ENCODE peak calls at places on chromosomes 2 and 18, in five cellular contexts. Q, N, M, X and U are unnamed samples.

GRCh38 chr2:160703648-160704585 is 210.3 kb upstream of the RBMS1 start:
- DNase-seq in Q (peak; percentile 75), N (no peak), X (no peak), M (no peak), U (no peak)

GRCh38 chr2:43027103-43027482 is 199.3 kb downstream of the ZFP36L2 start:
- DNase-seq in Q (no peak), M (no peak), N (no peak), X (no peak), U (no peak)

GRCh38 chr18:8301427-8302172 is 307.6 kb upstream of the RAB12 start:
- DNase-seq in X (no peak), N (no peak), Q (no peak), M (no peak), U (no peak)

GRCh38 chr2:229154381-229154780 is 116.7 kb downstream of the PID1 start:
- DNase-seq in N (peak; percentile 22), X (peak; percentile 24), Q (no peak), M (no peak), U (no peak)

GRCh38 chr2:86300496-86300895 is 36.9 kb downstream of the REEP1 start:
- DNase-seq in Q (no peak), M (no peak), X (no peak), N (no peak), U (no peak)

GRCh38 chr18:5052491-5052890 is 144.6 kb downstream of the AKAIN1 start:
- DNase-seq in M (no peak), Q (no peak), X (no peak), N (peak; percentile 23), U (peak; percentile 1)

GRCh38 chr2:28717339-28717758 is 34.3 kb upstream of the PPP1CB start:
- DNase-seq in M (peak; percentile 48), N (peak; percentile 86), Q (no peak), X (peak; percentile 97), U (peak; percentile 90)

GRCh38 chr2:44351676-44352075 is 9.6 kb downstream of the PREPL start:
- DNase-seq in N (peak; percentile 15), X (peak; percentile 68), M (no peak), Q (no peak), U (no peak)

GRCh38 chr2:191171708-191172355 is 21.0 kb upstream of the STAT4 start:
- DNase-seq in X (peak; percentile 95), N (peak; percentile 97), M (no peak), Q (no peak), U (peak; percentile 98)

GRCh38 chr2:49154891-49155290 is 576 bp upstream of the FSHR start:
- DNase-seq in Q (no peak), M (no peak), X (no peak), N (no peak), U (no peak)

GRCh38 chr2:69993708-69994107 is 32.3 kb upstream of the ASPRV1 start:
- DNase-seq in Q (no peak), N (no peak), M (no peak), X (no peak), U (no peak)

GRCh38 chr2:3349211-3349693 is 28.4 kb downstream of the EIPR1 start:
- DNase-seq in M (no peak), Q (no peak), X (peak; percentile 10), N (peak; percentile 63), U (peak; percentile 50)

GRCh38 chr18:34117319-34117718 is 107.4 kb downstream of the NOL4 start:
- DNase-seq in N (no peak), M (no peak), X (no peak), Q (no peak), U (no peak)

GRCh38 chr2:231711677-231712461 is 3.5 kb downstream of the PTMA start:
- DNase-seq in N (no peak), Q (no peak), X (no peak), M (no peak), U (no peak)

GRCh38 chr18:59861963-59862819 is 37.6 kb upstream of the PMAIP1 start:
- DNase-seq in Q (no peak), N (no peak), M (no peak), X (no peak), U (peak; percentile 90)

GRCh38 chr2:159904127-159904564 is 106.1 kb upstream of the CD302 start:
- DNase-seq in M (no peak), X (no peak), Q (no peak), N (peak; percentile 35), U (no peak)

GRCh38 chr2:8684421-8684884 is 2.6 kb downstream of the ID2 start:
- DNase-seq in N (peak; percentile 76), Q (no peak), M (peak; percentile 26), X (peak; percentile 60), U (peak; percentile 21)

GRCh38 chr18:48336332-48336731 is 72.9 kb downstream of the ZBTB7C start:
- DNase-seq in N (peak; percentile 48), M (no peak), X (peak; percentile 8), Q (no peak), U (peak; percentile 42)

GRCh38 chr18:77512152-77512551 is 262.5 kb downstream of the GALR1 start:
- DNase-seq in X (no peak), M (no peak), N (no peak), Q (no peak), U (no peak)

GRCh38 chr2:43220982-43221659 is 5.3 kb downstream of the ZFP36L2 start:
- DNase-seq in M (peak; percentile 86), X (peak; percentile 93), Q (no peak), N (peak; percentile 72), U (peak; percentile 61)

GRCh38 chr18:69974365-69974764 is 26.7 kb upstream of the CD226 start:
- DNase-seq in M (no peak), Q (no peak), N (peak; percentile 74), X (peak; percentile 34), U (peak; percentile 67)

GRCh38 chr2:96095116-96095636 is 21.2 kb downstream of the ADRA2B start:
- DNase-seq in X (no peak), Q (no peak), M (no peak), N (no peak), U (no peak)

GRCh38 chr2:134549104-134549503 is 169.7 kb downstream of the TMEM163 start:
- DNase-seq in X (peak; percentile 56), M (peak; percentile 20), N (peak; percentile 75), Q (no peak), U (peak; percentile 71)

GRCh38 chr2:44120428-44120827 is 48.2 kb upstream of the PPM1B start:
- DNase-seq in X (peak; percentile 84), Q (no peak), M (no peak), N (peak; percentile 95), U (peak; percentile 75)

GRCh38 chr2:65939687-65940086 is 495.2 kb upstream of the MEIS1 start:
- DNase-seq in M (no peak), Q (no peak), N (no peak), X (no peak), U (peak; percentile 37)

GRCh38 chr18:11887305-11888262 is 20.5 kb downstream of the MPPE1 start:
- DNase-seq in M (no peak), N (no peak), Q (no peak), X (no peak), U (no peak)

GRCh38 chr2:50840346-50841124 is 191.4 kb downstream of the NRXN1 start:
- DNase-seq in Q (no peak), N (no peak), M (no peak), X (no peak), U (peak; percentile 13)

GRCh38 chr2:98911376-98912154 is 24.5 kb downstream of the CRACDL start:
- DNase-seq in Q (no peak), N (peak; percentile 37), X (peak; percentile 46), M (no peak), U (peak; percentile 60)

GRCh38 chr2:240437861-240438809 is 2.7 kb downstream of the GPC1 start:
- DNase-seq in Q (no peak), X (peak; percentile 60), M (peak; percentile 72), N (peak; percentile 78), U (peak; percentile 71)
- H3K4me3 ChIP-seq in Q (no peak overlapping the region), X (peak overlapping the region; percentile 63), M (no peak overlapping the region), N (no peak overlapping the region), U (peak overlapping the region; percentile 80)

GRCh38 chr18:35242426-35242825 is 1.6 kb downstream of the ZNF397 start:
- DNase-seq in N (no peak), Q (no peak), X (peak; percentile 16), M (no peak), U (no peak)
- H3K4me3 ChIP-seq in N (peak overlapping the region; percentile 97), Q (no peak overlapping the region), X (no peak overlapping the region), M (no peak overlapping the region), U (no peak overlapping the region)

DNA sequence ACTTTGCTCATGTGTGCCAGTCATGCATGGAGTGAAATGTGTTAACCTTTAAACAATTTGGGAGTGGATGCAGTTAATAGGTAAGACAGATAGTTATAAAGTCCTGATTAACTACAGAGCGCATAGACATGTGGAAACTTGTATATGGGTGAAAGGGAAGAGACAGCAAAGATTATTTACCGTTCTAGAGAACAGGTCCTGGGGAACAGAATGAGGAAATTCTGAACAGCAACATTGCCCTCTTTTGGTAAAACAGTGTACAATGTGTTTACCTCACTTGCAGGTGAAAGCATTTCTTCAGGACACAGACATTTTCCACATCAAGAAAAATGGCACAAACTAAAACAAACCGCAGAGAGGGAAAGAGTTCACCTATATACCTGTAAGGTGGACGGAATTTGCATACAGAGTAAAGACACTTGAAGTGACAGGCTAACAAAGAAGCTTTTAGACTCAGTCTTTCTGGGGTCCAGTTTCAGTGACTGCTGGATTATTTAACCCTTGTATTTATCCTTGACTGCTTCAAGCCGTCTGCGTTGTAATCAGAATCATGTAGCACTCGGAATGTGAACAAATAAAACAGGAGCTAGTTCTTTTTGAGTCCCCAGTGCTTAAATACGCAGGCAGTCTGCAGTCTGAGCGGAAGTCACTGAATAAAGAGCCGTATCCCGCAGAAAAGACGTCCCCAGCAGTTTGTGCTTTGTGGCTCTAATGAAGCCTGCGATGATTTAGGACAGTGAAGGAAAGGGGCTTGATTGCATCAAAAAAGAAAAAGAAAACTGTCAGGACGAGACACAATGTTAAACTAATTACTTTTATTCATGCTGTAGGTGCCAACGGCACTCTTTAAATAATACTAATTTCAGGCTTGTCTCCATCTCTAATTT is 364.8 kb upstream of the GALNT5 start:
- DNase-seq in Q (peak; percentile 57), X (peak; percentile 79), M (no peak), N (peak; percentile 49), U (peak; percentile 95)
- H3K4me3 ChIP-seq in Q (no peak overlapping the region), X (peak overlapping the region; percentile 45), M (peak overlapping the region; percentile 6), N (peak overlapping the region; percentile 71), U (peak overlapping the region; percentile 39)

DNA sequence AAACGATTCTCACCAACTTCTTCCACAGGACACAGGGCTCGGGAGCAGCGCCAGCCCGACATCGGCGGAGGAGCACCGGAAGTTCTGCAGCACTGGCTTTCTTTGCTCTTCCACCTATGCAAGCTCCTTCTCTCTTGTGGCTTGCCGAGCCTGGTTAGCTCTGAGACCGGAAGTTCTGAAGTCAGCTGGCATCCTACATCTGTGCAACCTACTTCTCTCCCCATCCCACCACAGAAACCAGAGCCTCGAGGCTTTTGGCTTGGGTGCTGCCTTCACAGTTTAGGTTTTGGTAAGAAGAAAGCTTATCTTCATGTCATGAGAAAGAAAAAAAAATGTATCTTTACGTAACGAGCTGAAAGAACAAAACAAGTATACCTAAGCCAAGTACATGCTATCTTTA is 111.7 kb downstream of the ANKRD44 start:
- DNase-seq in Q (no peak), X (peak; percentile 51), M (peak; percentile 36), N (no peak), U (no peak)
- H3K4me3 ChIP-seq in Q (no peak overlapping the region), X (no peak overlapping the region), M (no peak overlapping the region), N (no peak overlapping the region), U (no peak overlapping the region)

DNA sequence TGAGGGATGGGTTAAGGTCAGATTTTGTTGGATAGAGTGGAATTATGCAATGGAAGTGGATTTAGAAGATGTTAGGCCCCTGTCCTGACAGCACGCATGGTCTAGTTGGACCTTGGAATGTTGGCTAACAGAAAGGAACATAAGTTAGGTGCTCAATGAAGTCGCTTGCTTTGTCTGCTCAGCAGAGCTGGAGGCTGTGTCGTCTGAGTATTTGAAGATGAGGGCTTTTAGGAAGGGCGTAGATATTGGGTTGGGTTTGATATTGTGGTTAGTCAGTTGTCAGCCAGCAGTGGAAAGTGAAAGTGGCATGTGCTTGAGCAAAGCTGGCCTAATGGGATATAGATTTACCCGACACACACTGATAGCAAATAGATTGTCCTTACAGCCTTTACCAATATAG is 239.3 kb downstream of the PRKCE start:
- DNase-seq in M (no peak), N (no peak), Q (no peak), X (no peak), U (no peak)
- H3K4me3 ChIP-seq in M (no peak overlapping the region), N (no peak overlapping the region), Q (no peak overlapping the region), X (no peak overlapping the region), U (no peak overlapping the region)